ENCODE peak calls at places on chromosomes 5 and 9, in five cellular contexts. V, W, L, H and Y are unnamed samples. For H3K27me3, the result is how much of the 10 kb centered on the place peaks cover.

GRCh38 chr9:92097997-92098482 is 17.2 kb downstream of the SPTLC1 start:
- DNase-seq in W (peak), V (peak), H (no peak), L (peak), Y (no peak)

GRCh38 chr9:113770396-113770795 is 105.7 kb upstream of the ZNF618 start:
- DNase-seq in W (no peak), H (no peak), V (no peak), L (no peak), Y (no peak)

GRCh38 chr9:110069326-110070248 is 138.4 kb downstream of the C9orf152 start:
- DNase-seq in W (no peak), H (no peak), V (no peak), L (peak), Y (no peak)

GRCh38 chr9:37574241-37574721 is 1.9 kb downstream of the FBXO10 start:
- DNase-seq in V (no peak), L (no peak), W (no peak), H (no peak), Y (no peak)

GRCh38 chr5:128252794-128253193 is 169.2 kb downstream of the SLC12A2 start:
- DNase-seq in W (no peak), H (no peak), V (no peak), L (no peak), Y (no peak)

GRCh38 chr5:9059920-9060691 is 485.8 kb downstream of the SEMA5A start:
- DNase-seq in H (no peak), V (no peak), L (peak), W (no peak), Y (no peak)

GRCh38 chr5:76716456-76717157 is 681 bp downstream of the F2R start:
- DNase-seq in L (no peak), H (no peak), V (no peak), W (no peak), Y (no peak)

GRCh38 chr5:43066231-43066798 is 26.2 kb upstream of the ANXA2R start:
- DNase-seq in V (peak), H (peak), L (peak), W (peak), Y (no peak)

GRCh38 chr9:89885156-89885555 is 280.3 kb downstream of the GADD45G start:
- DNase-seq in H (no peak), V (no peak), L (no peak), W (no peak), Y (no peak)

GRCh38 chr9:73525350-73525749 is 373.7 kb downstream of the ANXA1 start:
- DNase-seq in W (no peak), V (no peak), L (no peak), H (no peak), Y (no peak)

GRCh38 chr5:15495026-15495425 is 5.0 kb upstream of the FBXL7 start:
- DNase-seq in H (no peak), L (no peak), W (no peak), V (no peak), Y (no peak)

GRCh38 chr9:98708103-98708932 is 417 bp downstream of the GABBR2 start:
- DNase-seq in W (no peak), V (no peak), L (no peak), H (no peak), Y (no peak)

GRCh38 chr9:85420750-85421149 is 321.0 kb downstream of the AGTPBP1 start:
- DNase-seq in L (no peak), H (no peak), W (no peak), V (no peak), Y (no peak)

GRCh38 chr5:61758711-61759110 is 426.7 kb downstream of the ZSWIM6 start:
- DNase-seq in W (no peak), L (no peak), H (no peak), V (no peak), Y (no peak)

GRCh38 chr5:141359790-141360426 is at the start of gene PCDHGB2:
- DNase-seq in L (no peak), V (no peak), H (no peak), W (peak), Y (no peak)

GRCh38 chr5:143182901-143183820 is 220.3 kb downstream of the NR3C1 start:
- DNase-seq in H (no peak), L (no peak), W (no peak), V (no peak), Y (no peak)

GRCh38 chr9:133733421-133734250 is 4.5 kb downstream of the SARDH start:
- DNase-seq in W (no peak), H (no peak), L (no peak), V (no peak), Y (peak)

GRCh38 chr9:4339357-4339756 is 39.5 kb upstream of the GLIS3 start:
- DNase-seq in L (peak), W (peak), V (peak), H (peak), Y (no peak)

GRCh38 chr5:121019734-121020133 is 555.6 kb downstream of the PRR16 start:
- DNase-seq in L (no peak), W (no peak), H (no peak), V (no peak), Y (no peak)

GRCh38 chr5:124912653-124913328 is 166.4 kb upstream of the ZNF608 start:
- DNase-seq in L (no peak), W (no peak), V (peak), H (no peak), Y (no peak)

GRCh38 chr5:137705106-137705505 is 30.8 kb downstream of the KLHL3 start:
- DNase-seq in V (no peak), L (no peak), W (no peak), H (no peak), Y (no peak)

GRCh38 chr5:138900281-138900965 is 25.3 kb upstream of the LRRTM2 start:
- DNase-seq in L (no peak), W (no peak), V (no peak), H (no peak), Y (no peak)

GRCh38 chr9:99309540-99309939 is 87.5 kb downstream of the SEC61B start:
- DNase-seq in W (no peak), V (no peak), L (no peak), H (no peak), Y (no peak)

GRCh38 chr5:176542135-176542595 is 5.0 kb upstream of the RNF44 start:
- DNase-seq in W (no peak), L (peak), H (no peak), V (no peak), Y (no peak)

GRCh38 chr5:56814361-56814962 is 887 bp upstream of the MAP3K1 start:
- DNase-seq in V (peak), H (no peak), W (no peak), L (peak), Y (no peak)

GRCh38 chr9:6413365-6414263 is 615 bp downstream of the UHRF2 start:
- DNase-seq in L (peak), V (no peak), H (no peak), W (no peak), Y (no peak)

GRCh38 chr5:154818459-154819116 is 31.8 kb downstream of the FAXDC2 start:
- DNase-seq in L (no peak), W (no peak), V (no peak), H (no peak), Y (no peak)

GRCh38 chr5:42089705-42090104 is 164.6 kb downstream of the FBXO4 start:
- DNase-seq in L (no peak), V (no peak), H (no peak), W (no peak), Y (no peak)

GRCh38 chr5:142931896-142932686 is 161.9 kb downstream of the ARHGAP26 start:
- DNase-seq in V (no peak), W (no peak), L (no peak), H (no peak), Y (no peak)

GRCh38 chr9:131833906-131834305 is 94.0 kb upstream of the RAPGEF1 start:
- DNase-seq in H (no peak), V (no peak), W (no peak), L (no peak), Y (no peak)

GRCh38 chr5:132471944-132472343 is 18.6 kb downstream of the IRF1 start:
- DNase-seq in L (peak), W (no peak), H (no peak), V (no peak), Y (no peak)

DNA sequence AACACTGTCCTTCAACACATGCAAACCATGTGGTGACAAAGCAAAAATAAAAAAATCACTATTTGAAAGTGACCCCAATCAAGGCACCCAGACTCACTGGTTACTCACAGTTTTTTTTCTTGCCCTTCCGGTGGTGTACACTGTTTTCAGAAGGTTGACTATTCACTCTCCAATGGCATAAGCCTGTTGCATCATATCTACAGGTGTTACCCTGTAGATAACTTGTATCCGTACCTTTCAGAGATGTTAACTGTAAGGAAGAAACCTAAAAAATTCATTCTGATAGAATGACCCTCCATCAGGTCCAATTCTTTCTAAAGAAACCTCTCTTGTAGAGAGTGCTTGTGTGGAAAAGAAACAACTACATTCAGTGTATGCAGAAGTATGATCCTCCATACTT is 193.6 kb upstream of the RASA1 start:
- DNase-seq in W (no peak), L (no peak), H (no peak), V (no peak), Y (no peak)
- H3K27me3 ChIP-seq in W (under half), L (under half), H (under half), V (under half), Y (under half)

DNA sequence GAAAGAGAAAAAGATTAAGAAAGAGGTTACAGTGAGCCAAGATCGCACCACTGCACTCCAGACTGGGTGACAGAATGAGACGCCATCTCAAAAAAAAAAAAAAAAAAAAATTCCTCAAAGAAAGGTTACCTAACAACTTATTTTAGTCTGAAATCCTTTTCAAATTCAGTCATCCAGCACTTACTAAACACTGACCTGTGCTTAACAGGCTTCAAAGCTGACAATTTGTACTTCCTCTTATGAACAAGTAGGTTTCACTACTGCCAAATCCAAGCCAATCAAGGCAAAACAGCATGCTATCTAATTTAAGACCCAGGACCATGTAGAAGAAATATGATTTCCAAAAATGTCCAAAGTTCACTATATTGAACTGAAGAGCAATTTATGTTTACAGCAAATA is 13.6 kb downstream of the PWWP2A start:
- DNase-seq in V (no peak), L (no peak), H (peak), W (no peak), Y (no peak)
- TF ChIP-seq POLR2AphosphoS5 in V (no peak), L (no peak), H (no peak), W (no peak), Y (no peak)

GRCh38 chr9:130320697-130321080 is 55.1 kb downstream of the HMCN2 start:
- DNase-seq in V (no peak), L (peak), H (no peak), W (no peak), Y (no peak)

GRCh38 chr9:130321082-130321481 is 55.5 kb downstream of the HMCN2 start:
- DNase-seq in V (no peak), W (no peak), L (no peak), H (no peak), Y (no peak)

GRCh38 chr9:130321539-130321938 is 56.0 kb downstream of the HMCN2 start:
- DNase-seq in L (no peak), H (no peak), V (no peak), W (no peak), Y (no peak)

GRCh38 chr9:130319300-130319699 is 53.7 kb downstream of the HMCN2 start:
- DNase-seq in V (no peak), H (no peak), W (no peak), L (no peak), Y (no peak)

DNA sequence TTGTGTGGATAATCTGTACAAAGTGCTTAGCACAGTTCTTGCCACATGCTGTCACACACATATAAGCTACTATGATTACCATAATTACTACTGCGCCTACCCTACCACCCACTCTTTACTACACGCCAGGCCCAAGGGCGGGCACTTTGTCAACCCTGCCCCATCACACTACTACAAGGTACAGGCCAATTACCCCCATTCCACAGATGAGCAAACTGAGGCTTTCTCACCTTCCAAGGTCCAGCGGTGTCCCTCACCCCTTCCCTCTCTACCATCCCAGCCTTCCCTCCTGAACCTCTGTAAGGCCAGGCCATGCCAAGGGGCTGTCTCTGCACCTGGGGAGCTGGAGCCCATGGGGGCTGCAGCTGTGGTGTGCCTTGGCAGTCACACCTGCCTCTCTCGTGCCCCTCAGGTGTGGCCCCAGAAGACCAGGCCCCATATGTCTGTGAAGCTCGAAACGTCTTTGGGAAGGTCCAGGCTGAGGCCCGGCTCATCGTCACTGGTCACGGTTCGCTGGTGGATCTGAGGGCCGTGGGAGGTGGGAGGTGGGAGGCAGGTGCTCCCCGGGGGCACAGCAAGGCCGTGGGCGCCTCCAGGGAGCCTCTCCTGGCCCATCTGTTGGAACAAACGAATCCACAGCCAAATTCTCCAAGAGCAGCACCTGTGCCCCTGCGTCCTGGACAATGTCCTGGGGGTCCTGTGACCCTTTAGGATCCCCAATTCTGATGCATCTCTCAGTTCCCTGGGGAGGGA is 54.6 kb downstream of the HMCN2 start:
- DNase-seq in W (no peak), H (no peak), V (no peak), L (no peak), Y (no peak)
- H3K27me3 ChIP-seq in W (under half), H (under half), V (under half), L (under half), Y (under half)

GRCh38 chr5:150409638-150410523 is 2.8 kb downstream of the CD74 start:
- DNase-seq in L (peak), V (peak), H (peak), W (peak), Y (no peak)

GRCh38 chr5:150404121-150404990 is 8.4 kb downstream of the CD74 start:
- DNase-seq in L (no peak), H (no peak), V (no peak), W (no peak), Y (no peak)

GRCh38 chr5:150404991-150405816 is 7.5 kb downstream of the CD74 start:
- DNase-seq in W (no peak), V (no peak), H (no peak), L (no peak), Y (no peak)

GRCh38 chr5:150406120-150407096 is 6.3 kb downstream of the CD74 start:
- DNase-seq in L (no peak), V (no peak), H (no peak), W (no peak), Y (no peak)

DNA sequence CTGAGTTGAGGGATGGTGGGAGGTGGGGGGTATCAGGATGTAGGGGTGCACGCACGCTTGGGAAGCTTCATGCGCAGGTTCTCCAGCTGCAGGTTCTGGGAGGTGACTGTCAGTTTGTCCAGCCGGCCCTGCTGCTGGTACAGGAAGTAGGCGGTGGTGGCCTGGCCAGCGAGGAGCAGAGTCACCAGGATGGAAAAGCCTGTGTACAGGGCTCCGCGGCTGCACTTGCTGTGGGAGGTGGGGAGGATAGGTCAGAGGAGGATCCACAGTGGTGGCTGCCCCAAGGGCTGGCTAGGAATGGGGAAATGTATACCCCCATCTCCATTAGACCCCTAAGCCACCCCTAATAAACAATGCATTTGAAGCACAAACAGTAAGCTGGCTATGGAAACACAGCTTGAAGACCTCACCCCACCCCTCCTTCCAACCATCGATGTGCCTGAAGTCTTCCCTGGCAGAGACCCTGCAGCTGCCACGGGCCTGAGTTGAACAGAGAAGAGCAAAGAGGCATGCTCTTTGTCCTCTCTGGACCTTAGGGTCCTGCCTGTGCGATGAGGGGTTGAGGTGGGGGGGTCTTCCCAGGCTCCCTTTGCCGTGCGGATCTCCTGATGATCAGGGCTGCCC is 5.5 kb downstream of the CD74 start:
- DNase-seq in L (no peak), H (no peak), V (no peak), W (no peak), Y (no peak)
- TF ChIP-seq POLR2AphosphoS5 in L (no peak), H (no peak), V (no peak), W (no peak), Y (no peak)

GRCh38 chr5:1779782-1780620 is 19.6 kb downstream of the MRPL36 start:
- DNase-seq in L (no peak), H (no peak), W (no peak), V (no peak), Y (no peak)

GRCh38 chr5:1780621-1780945 is 19.1 kb downstream of the MRPL36 start:
- DNase-seq in W (no peak), L (no peak), H (no peak), V (no peak), Y (no peak)

GRCh38 chr5:1777281-1778137 is 22.1 kb downstream of the MRPL36 start:
- DNase-seq in L (no peak), V (no peak), W (no peak), H (no peak), Y (no peak)

GRCh38 chr5:1778138-1779020 is 21.3 kb downstream of the MRPL36 start:
- DNase-seq in H (no peak), V (no peak), L (no peak), W (no peak), Y (no peak)

DNA sequence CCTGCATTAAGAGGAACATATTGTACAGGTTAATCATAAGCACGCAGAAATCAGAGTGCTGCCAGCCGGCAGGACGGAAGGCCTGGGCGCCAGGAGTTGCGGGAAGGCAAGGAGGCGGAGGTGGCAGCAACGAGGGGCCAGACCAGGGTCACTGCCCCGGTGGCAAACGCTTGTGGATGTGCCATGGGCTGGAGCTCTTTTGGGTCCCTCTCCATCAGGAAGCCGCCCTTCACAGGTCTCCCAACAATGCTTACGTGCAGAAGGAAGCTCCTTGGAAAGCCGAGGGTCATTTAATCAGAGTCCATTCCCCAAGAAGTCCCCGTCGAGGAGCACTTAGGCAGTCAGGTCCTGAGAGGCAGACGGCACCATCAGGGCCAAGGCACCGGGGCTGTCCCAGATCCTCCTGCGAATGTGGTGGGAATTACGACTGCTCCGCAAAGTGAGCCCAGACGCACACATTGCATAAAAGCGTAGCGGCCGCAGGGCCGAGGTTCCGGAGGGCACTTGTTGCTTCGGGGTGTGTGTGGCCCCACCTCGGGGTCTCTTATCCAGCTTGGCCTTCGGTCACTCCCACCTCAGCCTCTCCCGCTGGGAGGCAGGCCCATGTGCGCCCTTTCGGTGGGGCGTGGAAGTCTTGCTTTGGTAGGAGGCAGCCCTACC is 20.5 kb downstream of the MRPL36 start:
- DNase-seq in H (no peak), V (no peak), L (no peak), W (no peak), Y (no peak)
- H3K27me3 ChIP-seq in H (under half), V (under half), L (under half), W (under half), Y (under half)

DNA sequence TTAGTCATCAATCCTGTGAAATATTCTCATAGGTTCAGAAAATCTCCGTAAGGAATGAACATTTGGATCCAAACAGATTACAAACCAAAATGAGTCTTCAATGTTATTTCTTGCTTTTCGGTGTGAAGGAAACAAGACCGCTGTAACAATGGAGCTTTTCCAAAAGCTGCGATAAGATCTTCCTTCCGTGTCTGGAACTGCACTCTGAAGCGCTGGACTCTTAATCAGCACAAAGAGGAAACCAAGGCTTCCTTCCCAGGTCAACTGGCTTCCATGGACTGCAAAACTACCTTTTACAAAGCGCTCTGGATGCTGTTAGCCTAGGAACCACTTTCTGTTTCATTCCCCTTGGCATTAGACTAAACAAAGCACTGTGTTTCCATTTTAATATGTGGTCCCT is 137.9 kb upstream of the BASP1 start:
- DNase-seq in H (no peak), W (no peak), L (no peak), V (no peak), Y (no peak)
- TF ChIP-seq POLR2AphosphoS5 in H (no peak), W (no peak), L (peak), V (no peak), Y (no peak)

GRCh38 chr9:130267930-130268329 is 2.4 kb downstream of the HMCN2 start:
- DNase-seq in V (no peak), L (no peak), H (no peak), W (no peak), Y (no peak)

GRCh38 chr9:130275156-130275555 is 9.6 kb downstream of the HMCN2 start:
- DNase-seq in V (no peak), L (no peak), H (no peak), W (no peak), Y (no peak)

GRCh38 chr9:130268521-130269131 is 3.1 kb downstream of the HMCN2 start:
- DNase-seq in H (no peak), W (no peak), V (no peak), L (no peak), Y (no peak)

GRCh38 chr9:130276121-130276520 is 10.6 kb downstream of the HMCN2 start:
- DNase-seq in W (no peak), V (no peak), H (no peak), L (no peak), Y (no peak)

GRCh38 chr9:130271473-130271872 is 5.9 kb downstream of the HMCN2 start:
- DNase-seq in L (no peak), V (no peak), W (no peak), H (no peak), Y (no peak)
- H3K27me3 ChIP-seq in L (under half), V (under half), W (under half), H (under half), Y (under half)